ENCODE peak calls at places on chromosome 22, in four cellular contexts. I is GM23248, B is pancreas, U is tibial nerve. O is an unnamed sample. For H3K4me1 and H3K36me3, the result is how much of the 10 kb centered on the place peaks cover.

GRCh38 chr22:44646141-44646540 is 55.9 kb upstream of the PRR5 start:
- DNase-seq in B (no peak), U (no peak), I (no peak), O (no peak)

GRCh38 chr22:27718186-27719032 is 83.1 kb downstream of the MN1 start:
- DNase-seq in U (peak), I (peak), B (no peak), O (peak)

GRCh38 chr22:41367039-41367679 is 14.6 kb upstream of the TEF start:
- DNase-seq in B (peak), U (peak), I (peak), O (peak)

GRCh38 chr22:46458525-46458924 is 78.9 kb downstream of the CELSR1 start:
- DNase-seq in B (no peak), U (no peak), I (no peak), O (no peak)

GRCh38 chr22:35409783-35410662 is 10.1 kb downstream of the MCM5 start:
- DNase-seq in U (no peak), I (no peak), B (no peak), O (no peak)

GRCh38 chr22:39522567-39523300 is 2.4 kb downstream of the ATF4 start:
- DNase-seq in B (peak), I (peak), U (no peak), O (peak)

GRCh38 chr22:36860821-36861659 is at the start of gene NCF4:
- DNase-seq in U (peak), I (no peak), B (no peak), O (peak)

GRCh38 chr22:27107824-27108223 is 450.4 kb downstream of the MIAT start:
- DNase-seq in I (peak), U (peak), B (peak), O (peak)

GRCh38 chr22:39363751-39364484 is 14.1 kb downstream of the SYNGR1 start:
- DNase-seq in I (peak), B (no peak), U (no peak), O (no peak)

GRCh38 chr22:38759005-38759404 is 3.2 kb upstream of the SUN2 start:
- DNase-seq in I (no peak), B (no peak), U (no peak), O (no peak)

GRCh38 chr22:19292262-19293230 is 1.0 kb upstream of the CLTCL1 start:
- DNase-seq in U (peak), I (no peak), B (peak), O (peak)

GRCh38 chr22:50670513-50670912 is 2.1 kb upstream of the SHANK3 start:
- DNase-seq in B (no peak), I (no peak), U (no peak), O (no peak)

GRCh38 chr22:37533995-37534394 is 14.8 kb upstream of the CARD10 start:
- DNase-seq in U (no peak), I (peak), B (no peak), O (no peak)

GRCh38 chr22:39240841-39241631 is 3.7 kb downstream of the PDGFB start:
- DNase-seq in I (peak), U (peak), B (peak), O (peak)

GRCh38 chr22:48627203-48627602 is 1200.5 kb downstream of the BRD1 start:
- DNase-seq in I (no peak), B (no peak), U (no peak), O (no peak)

GRCh38 chr22:31139866-31140716 is at the start of gene PLA2G3:
- DNase-seq in U (no peak), I (peak), B (peak), O (peak)

GRCh38 chr22:29883831-29884139 is 811 bp downstream of the MTMR3 start:
- DNase-seq in U (no peak), I (no peak), B (no peak), O (no peak)

GRCh38 chr22:46172522-46172921 is 22.2 kb downstream of the PPARA start:
- DNase-seq in B (no peak), I (peak), U (no peak), O (no peak)

GRCh38 chr22:45918455-45919370 is 58.2 kb downstream of the WNT7B start:
- DNase-seq in I (no peak), U (no peak), B (no peak), O (no peak)

GRCh38 chr22:39177456-39177775 is 24.9 kb upstream of the CBX7 start:
- DNase-seq in U (no peak), B (no peak), I (peak), O (no peak)

GRCh38 chr22:21816472-21816786 is 51.0 kb downstream of the MAPK1 start:
- DNase-seq in I (no peak), B (no peak), U (no peak), O (no peak)
- H3K4me1 ChIP-seq in I (under half), B (under half), U (under half), O (under half)

GRCh38 chr22:20875296-20875695 is 16.5 kb downstream of the SNAP29 start:
- DNase-seq in B (no peak), U (no peak), I (no peak), O (no peak)
- H3K36me3 ChIP-seq in B (under half), U (under half), I (under half), O (under half)

DNA sequence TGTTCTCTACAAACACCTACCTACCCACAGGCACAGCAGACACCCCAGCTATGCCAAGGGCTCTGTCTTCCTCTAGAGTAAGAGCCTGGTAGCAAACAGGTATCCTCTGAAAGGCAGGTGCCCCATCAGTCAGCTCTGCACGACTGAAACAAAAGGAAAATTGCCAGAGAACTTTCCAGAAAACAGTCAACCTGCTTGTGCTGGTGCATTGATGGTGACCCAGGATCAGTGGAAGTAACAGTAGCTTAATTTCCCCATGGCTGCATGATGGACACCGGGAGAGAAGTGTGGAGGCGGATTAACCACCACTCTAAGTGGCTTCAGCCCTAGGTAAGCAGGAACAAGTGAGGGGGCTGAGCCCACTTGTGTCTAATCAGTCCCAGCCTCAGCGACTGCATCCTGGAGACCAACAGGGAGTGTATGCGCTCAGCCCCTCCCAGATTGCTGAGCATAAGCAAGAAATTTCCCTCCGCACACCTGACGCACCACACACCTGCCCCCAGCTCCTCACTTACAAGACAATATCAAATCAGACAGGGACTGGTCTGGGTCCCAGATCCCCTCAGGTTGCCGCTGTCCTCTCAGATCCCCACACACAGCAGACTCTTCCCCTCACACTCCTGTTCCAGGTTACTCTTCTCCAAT is 70.7 kb upstream of the IGLL5 start:
- DNase-seq in U (no peak), I (no peak), B (no peak), O (no peak)
- H3K4me1 ChIP-seq in U (under half), I (under half), B (under half), O (under half)

GRCh38 chr22:24102366-24103200 is 78.7 kb upstream of the SUSD2 start:
- DNase-seq in I (no peak), U (no peak), B (peak), O (no peak)
- H3K36me3 ChIP-seq in I (under half), U (under half), B (under half), O (under half)

O was measured in colonic mucosa.